ENCODE peak calls at places on chromosomes 6 and 20, in four cellular contexts. D is activated naive CD4-positive, alpha-beta T cell treated with anti-CD3 and anti-CD28 coated beads for 36 hours; Q is GM12865; I is tibial artery. O is an unnamed sample.
A peak's percentile ranks its signal among the peaks of the same experiment; 100 is the strongest.

GRCh38 chr20:61536671-61537070 is 284.6 kb downstream of the CDH4 start:
- DNase-seq in I (no peak), Q (no peak), D (no peak), O (no peak)

GRCh38 chr6:156378853-156379252 is 398.3 kb upstream of the ARID1B start:
- DNase-seq in I (no peak), Q (peak; percentile 20), D (no peak), O (no peak)

GRCh38 chr6:25485820-25486559 is 166.0 kb upstream of the SCGN start:
- DNase-seq in D (no peak), Q (no peak), I (no peak), O (no peak)

GRCh38 chr20:54347216-54347833 is 128.1 kb upstream of the DOK5 start:
- DNase-seq in D (no peak), Q (no peak), I (no peak), O (no peak)

GRCh38 chr20:8583209-8584106 is 451.4 kb downstream of the PLCB1 start:
- DNase-seq in D (no peak), Q (no peak), I (no peak), O (no peak)

GRCh38 chr6:15330174-15330934 is 84.5 kb downstream of the JARID2 start:
- DNase-seq in Q (peak; percentile 58), I (no peak), D (no peak), O (no peak)

GRCh38 chr20:37299718-37300529 is 10.5 kb downstream of the MANBAL start:
- DNase-seq in I (no peak), D (no peak), Q (no peak), O (no peak)

GRCh38 chr20:60365063-60365640 is 406.9 kb downstream of the CDH26 start:
- DNase-seq in Q (no peak), D (peak; percentile 7), I (no peak), O (no peak)

GRCh38 chr6:10309826-10310405 is 105.0 kb downstream of the TFAP2A start:
- DNase-seq in Q (no peak), I (no peak), D (no peak), O (no peak)

GRCh38 chr6:150207931-150208570 is 65.2 kb downstream of the PPP1R14C start:
- DNase-seq in Q (no peak), I (no peak), D (no peak), O (no peak)

GRCh38 chr6:41372526-41373366 is 37.3 kb downstream of the NCR2 start:
- DNase-seq in I (no peak), Q (no peak), D (no peak), O (no peak)

GRCh38 chr6:75234126-75234865 is 9.3 kb downstream of the COX7A2 start:
- DNase-seq in I (peak; percentile 34), D (no peak), Q (no peak), O (no peak)

GRCh38 chr6:90285611-90286381 is 10.8 kb downstream of the BACH2 start:
- DNase-seq in Q (peak; percentile 92), I (peak; percentile 84), D (peak; percentile 68), O (no peak)

GRCh38 chr6:36852481-36853147 is 13.4 kb upstream of the CPNE5 start:
- DNase-seq in D (no peak), Q (no peak), I (no peak), O (no peak)

GRCh38 chr6:159077123-159077522 is 32.3 kb upstream of the TAGAP start:
- DNase-seq in D (peak; percentile 37), I (no peak), Q (no peak), O (no peak)

GRCh38 chr6:155398701-155399061 is 57.0 kb downstream of the NOX3 start:
- DNase-seq in D (no peak), Q (no peak), I (no peak), O (no peak)

GRCh38 chr20:63890201-63890576 is 4.7 kb upstream of the DNAJC5 start:
- DNase-seq in Q (no peak), D (no peak), I (no peak), O (no peak)

O was measured in GF-D8.